ENCODE peak calls at places on chromosomes 6 and 20, in four cellular contexts. A is WERI-Rb-1; D is activated effector memory CD4-positive, alpha-beta T cell treated with anti-CD3 and anti-CD28 coated beads, Interleukin-2, amount 50 U/mL, for 16 hours; M is EL. H is an unnamed sample.

GRCh38 chr6:15922510-15923307 is 206.2 kb upstream of the MYLIP start:
- DNase-seq in M (peak), A (no peak), D (no peak), H (no peak)

GRCh38 chr6:132919028-132919427 is 104.7 kb downstream of the RPS12 start:
- DNase-seq in D (no peak), A (no peak), M (no peak), H (no peak)

GRCh38 chr20:18702736-18703135 is 110.8 kb upstream of the SCP2D1 start:
- DNase-seq in D (no peak), M (no peak), A (no peak), H (no peak)

GRCh38 chr6:137351890-137352289 is 132.7 kb upstream of the IFNGR1 start:
- DNase-seq in A (no peak), D (no peak), M (peak), H (no peak)

GRCh38 chr6:934686-935085 is 241.7 kb upstream of the EXOC2 start:
- DNase-seq in A (no peak), D (no peak), M (no peak), H (no peak)

GRCh38 chr20:63536241-63536977 is 767 bp downstream of the PTK6 start:
- DNase-seq in M (peak), D (no peak), A (peak), H (peak)

GRCh38 chr20:62367136-62367482 is at the start of gene LAMA5:
- DNase-seq in D (no peak), A (peak), M (no peak), H (peak)

GRCh38 chr6:24968711-24969110 is 33.0 kb upstream of the RIPOR2 start:
- DNase-seq in M (no peak), D (no peak), A (no peak), H (no peak)

GRCh38 chr20:58328836-58329235 is 19.3 kb downstream of the RAB22A start:
- DNase-seq in M (no peak), A (no peak), D (no peak), H (no peak)

GRCh38 chr20:219290-220115 is 7.6 kb upstream of the DEFB129 start:
- DNase-seq in M (peak), D (no peak), A (peak), H (peak)

GRCh38 chr6:85464722-85465150 is 14.9 kb downstream of the NT5E start:
- DNase-seq in M (peak), D (no peak), A (no peak), H (no peak)

GRCh38 chr6:101722991-101723579 is 329.6 kb downstream of the GRIK2 start:
- DNase-seq in A (no peak), M (peak), D (no peak), H (no peak)

GRCh38 chr20:4809707-4810106 is 88.0 kb downstream of the PRND start:
- DNase-seq in D (peak), A (no peak), M (no peak), H (no peak)

GRCh38 chr20:10519361-10520048 is 84.4 kb downstream of the SLX4IP start:
- DNase-seq in A (no peak), D (no peak), M (peak), H (no peak)

GRCh38 chr20:62914970-62915457 is 11.3 kb downstream of the DIDO1 start:
- DNase-seq in D (no peak), M (no peak), A (no peak), H (peak)

GRCh38 chr6:38091626-38092025 is 272.1 kb downstream of the ZFAND3 start:
- DNase-seq in D (no peak), M (no peak), A (no peak), H (peak)

GRCh38 chr20:16082051-16082550 is 491.1 kb downstream of the KIF16B start:
- DNase-seq in A (no peak), M (no peak), D (no peak), H (no peak)

GRCh38 chr6:17042422-17043147 is 59.3 kb upstream of the STMND1 start:
- DNase-seq in M (peak), A (peak), D (no peak), H (peak)

GRCh38 chr6:135883045-135883444 is 31.5 kb downstream of the PDE7B start:
- DNase-seq in M (peak), A (peak), D (no peak), H (peak)

GRCh38 chr6:43308101-43308989 is at the start of gene CRIP3:
- DNase-seq in M (peak), A (no peak), D (peak), H (peak)

GRCh38 chr6:105302617-105303128 is 100.2 kb downstream of the PREP start:
- DNase-seq in M (no peak), A (no peak), D (no peak), H (no peak)

GRCh38 chr6:142284419-142284818 is 17.4 kb upstream of the ADGRG6 start:
- DNase-seq in A (no peak), M (no peak), D (no peak), H (no peak)

GRCh38 chr6:117849087-117849486 is 58.0 kb upstream of the SLC35F1 start:
- DNase-seq in A (no peak), D (no peak), M (no peak), H (no peak)

GRCh38 chr6:132063738-132064137 is 112.6 kb upstream of the CCN2 start:
- DNase-seq in M (peak), D (no peak), A (no peak), H (no peak)

GRCh38 chr6:45959534-45960195 is 56.0 kb downstream of the CLIC5 start:
- DNase-seq in M (peak), D (no peak), A (peak), H (peak)

GRCh38 chr6:166366921-166367320 is 15.8 kb downstream of the MPC1 start:
- DNase-seq in D (no peak), A (no peak), M (no peak), H (no peak)

H was measured in NCI-H82.